ENCODE peak calls at places on chromosomes 4 and X, in six cellular contexts. C is breast epithelium, R is fibroblast of pulmonary artery, Z is fibroblast of mammary gland, H is GM13976, A is bronchial epithelial cell. K is an unnamed sample.
A peak's percentile ranks its signal among the peaks of the same experiment; 100 is the strongest.

GRCh38 chr4:24279911-24280375 is 304.4 kb downstream of the DHX15 start:
- DNase-seq in C (no peak), R (no peak), Z (no peak), H (no peak), A (no peak), K (no peak)

GRCh38 chr4:101140228-101140627 is 207.1 kb downstream of the PPP3CA start:
- DNase-seq in C (no peak), R (no peak), Z (no peak), H (no peak), A (no peak), K (no peak)

GRCh38 chrX:106611323-106611681 is 476 bp upstream of the RADX start:
- DNase-seq in C (no peak), R (no peak), Z (no peak), H (no peak), A (no peak), K (no peak)

GRCh38 chr4:52941450-52941849 is 79.3 kb downstream of the RASL11B start:
- DNase-seq in C (no peak), R (no peak), Z (no peak), H (no peak), A (no peak), K (no peak)

GRCh38 chr4:150578745-150579470 is 3.0 kb upstream of the MAB21L2 start:
- DNase-seq in C (no peak), R (peak; percentile 23), Z (no peak), H (no peak), A (no peak), K (no peak)

GRCh38 chrX:31323658-31324057 is 251.8 kb upstream of the FTHL17 start:
- DNase-seq in C (no peak), R (no peak), Z (no peak), H (peak; percentile 30), A (no peak), K (no peak)

GRCh38 chr4:7402526-7402925 is 32.2 kb downstream of the PSAPL1 start:
- DNase-seq in C (no peak), R (no peak), Z (no peak), H (no peak), A (peak; percentile 87), K (no peak)

GRCh38 chr4:81635747-81636146 is 164.0 kb upstream of the RASGEF1B start:
- DNase-seq in C (peak; percentile 51), R (no peak), Z (no peak), H (no peak), A (peak; percentile 60), K (no peak)

GRCh38 chrX:21735038-21735752 is 22.7 kb downstream of the SMPX start:
- DNase-seq in C (no peak), R (peak; percentile 28), Z (peak; percentile 66), H (no peak), A (no peak), K (no peak)

GRCh38 chrX:130247996-130248395 is 20.7 kb downstream of the ZNF280C start:
- DNase-seq in C (no peak), R (no peak), Z (no peak), H (no peak), A (no peak), K (no peak)

GRCh38 chr4:115871596-115871995 is 758.2 kb upstream of the NDST4 start:
- DNase-seq in C (no peak), R (no peak), Z (no peak), H (no peak), A (no peak), K (no peak)

GRCh38 chrX:73863268-73863667 is 300.3 kb downstream of the CHIC1 start:
- DNase-seq in C (no peak), R (no peak), Z (no peak), H (no peak), A (no peak), K (no peak)

GRCh38 chrX:110146521-110146920 is 143.6 kb downstream of the TMEM164 start:
- DNase-seq in C (no peak), R (peak; percentile 67), Z (peak; percentile 74), H (peak; percentile 40), A (peak; percentile 40), K (peak; percentile 47)

GRCh38 chrX:10038585-10038984 is 71.4 kb downstream of the CLDN34 start:
- DNase-seq in C (no peak), R (no peak), Z (no peak), H (no peak), A (no peak), K (no peak)

GRCh38 chr4:105149771-105150170 is 3.1 kb downstream of the TET2 start:
- DNase-seq in C (no peak), R (no peak), Z (no peak), H (no peak), A (peak; percentile 57), K (no peak)

GRCh38 chr4:143882892-143883291 is 22.5 kb downstream of the GYPE start:
- DNase-seq in C (no peak), R (no peak), Z (peak; percentile 1), H (no peak), A (no peak), K (no peak)

GRCh38 chr4:785332-786073 is 40.4 kb downstream of the CPLX1 start:
- DNase-seq in C (no peak), R (no peak), Z (no peak), H (no peak), A (no peak), K (no peak)

DNA sequence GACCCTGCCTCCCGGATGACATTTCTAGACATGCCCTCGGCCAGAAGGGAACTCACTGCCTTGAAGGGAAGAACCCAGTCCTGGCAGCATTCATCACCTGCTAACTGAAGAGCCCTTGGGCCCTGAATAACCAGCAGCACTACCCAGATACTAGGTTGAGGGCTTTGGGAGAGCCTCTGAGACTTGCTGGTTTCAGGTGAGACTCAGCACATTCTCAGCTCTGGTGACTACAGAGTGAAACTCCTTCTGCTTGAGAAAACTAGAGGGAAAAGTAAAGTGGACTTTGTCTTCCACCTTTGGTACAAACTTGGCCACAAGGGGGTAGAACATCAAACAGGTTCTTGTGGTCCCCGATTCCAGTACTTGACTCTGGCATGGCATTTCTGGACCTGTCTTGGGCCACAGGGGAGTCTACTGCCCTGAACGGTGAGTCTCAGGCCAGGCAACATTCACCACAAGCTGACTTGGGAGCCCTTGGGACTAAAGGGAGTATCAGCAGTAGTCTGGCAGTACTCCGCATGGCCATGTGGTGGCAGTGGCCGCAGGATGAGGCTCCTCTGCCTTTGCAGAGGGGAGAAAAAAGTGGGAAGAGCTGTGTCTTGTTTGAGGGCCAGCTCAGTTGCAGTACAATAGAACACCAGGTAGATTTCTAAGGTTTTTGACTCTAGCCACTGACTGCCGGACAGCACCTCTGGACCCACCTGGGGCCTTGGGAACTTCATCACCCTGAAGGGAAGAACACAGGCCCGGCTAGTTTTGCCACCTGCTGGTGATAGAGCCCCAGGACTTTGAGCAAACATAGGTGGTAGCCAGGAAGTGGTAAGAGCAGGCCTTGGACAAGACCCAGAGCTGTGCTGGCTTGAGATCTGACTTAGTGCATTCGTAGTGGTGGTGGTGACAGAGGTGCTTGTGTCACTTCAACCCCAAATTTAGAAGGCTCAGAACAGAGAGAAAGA is 414.8 kb downstream of the OPHN1 start:
- DNase-seq in C (no peak), R (peak; percentile 40), Z (peak; percentile 47), H (no peak), A (peak; percentile 13), K (peak; percentile 8)
- TF ChIP-seq CTCF in C (no peak), R (peak; percentile 57), Z (peak; percentile 63), H (no peak), A (peak; percentile 57), K (peak; percentile 49)

DNA sequence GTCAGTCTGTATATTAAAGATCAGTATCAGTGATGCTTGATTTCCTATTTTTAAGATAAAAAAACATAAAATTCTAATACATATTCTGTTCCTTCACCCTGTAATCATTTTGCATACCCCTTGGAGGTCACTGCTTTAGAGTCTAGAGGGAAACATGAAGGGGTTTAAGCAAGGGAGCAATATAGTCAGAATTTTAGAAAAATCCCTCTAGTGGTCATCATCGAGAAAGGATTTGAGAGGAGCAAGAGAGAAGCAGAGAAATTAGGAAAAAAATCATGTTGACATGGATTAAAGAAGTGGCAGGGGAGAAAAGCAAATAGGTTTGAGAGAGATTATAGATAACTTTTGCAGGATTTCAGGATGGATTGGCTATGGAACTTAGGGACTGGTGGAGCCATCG is 11.1 kb downstream of the APEX2 start:
- DNase-seq in C (no peak), R (peak; percentile 17), Z (peak; percentile 3), H (no peak), A (no peak), K (no peak)
- TF ChIP-seq CTCF in C (no peak), R (peak; percentile 42), Z (peak; percentile 33), H (no peak), A (peak; percentile 9), K (peak; percentile 52)

GRCh38 chrX:17860179-17860780 is 818 bp downstream of the RAI2 start:
- DNase-seq in C (no peak), R (no peak), Z (no peak), H (no peak), A (no peak), K (no peak)

GRCh38 chrX:17861496-17862011 is 456 bp upstream of the RAI2 start:
- DNase-seq in C (no peak), R (no peak), Z (no peak), H (no peak), A (no peak), K (no peak)

GRCh38 chrX:17859609-17860178 is 1.4 kb downstream of the RAI2 start:
- DNase-seq in C (peak; percentile 23), R (no peak), Z (no peak), H (no peak), A (no peak), K (no peak)

DNA sequence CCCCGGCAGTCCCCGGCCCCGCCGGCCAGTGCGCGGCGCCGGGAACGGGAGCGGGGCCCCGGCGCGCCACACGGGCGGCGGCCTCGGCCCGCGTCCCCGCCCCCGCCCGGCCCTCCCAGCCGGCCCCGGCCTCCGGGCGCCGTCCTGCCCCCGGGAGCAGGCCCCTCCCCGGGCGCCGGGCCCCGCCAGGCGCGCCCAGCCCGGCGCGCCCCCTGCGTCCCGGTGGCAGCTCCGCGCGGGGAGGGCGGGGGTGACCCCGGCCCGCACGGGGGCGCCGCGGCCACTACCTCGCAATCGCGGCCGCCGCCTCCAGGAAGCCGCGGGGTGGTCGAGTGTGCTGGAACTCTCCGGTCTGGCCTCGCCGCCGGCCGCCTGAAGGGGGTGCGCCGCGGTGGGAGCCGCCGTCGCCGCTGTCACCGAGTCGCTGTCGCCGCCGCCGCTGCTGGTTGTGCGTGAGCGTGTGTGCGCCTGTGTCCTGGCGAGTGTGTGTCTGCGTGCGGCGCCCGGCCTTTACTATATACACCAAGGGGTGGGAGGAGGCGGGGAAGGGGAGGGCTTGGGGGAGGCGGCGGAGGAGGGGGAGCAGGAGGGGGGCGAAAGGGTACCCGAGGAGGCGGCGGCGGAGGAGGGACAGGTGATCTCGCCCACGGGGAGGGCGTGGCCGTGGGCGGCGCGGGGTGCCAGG is at the start of gene RAI2:
- DNase-seq in C (no peak), R (no peak), Z (no peak), H (peak; percentile 17), A (no peak), K (peak; percentile 36)
- TF ChIP-seq CTCF in C (no peak), R (no peak), Z (no peak), H (no peak), A (no peak), K (peak; percentile 35)

GRCh38 chr4:63308702-63309101 is 1100.5 kb downstream of the TECRL start:
- DNase-seq in C (no peak), R (no peak), Z (no peak), H (no peak), A (peak; percentile 36), K (no peak)

GRCh38 chr4:63302078-63302477 is 1107.2 kb downstream of the TECRL start:
- DNase-seq in C (no peak), R (no peak), Z (no peak), H (no peak), A (no peak), K (no peak)

DNA sequence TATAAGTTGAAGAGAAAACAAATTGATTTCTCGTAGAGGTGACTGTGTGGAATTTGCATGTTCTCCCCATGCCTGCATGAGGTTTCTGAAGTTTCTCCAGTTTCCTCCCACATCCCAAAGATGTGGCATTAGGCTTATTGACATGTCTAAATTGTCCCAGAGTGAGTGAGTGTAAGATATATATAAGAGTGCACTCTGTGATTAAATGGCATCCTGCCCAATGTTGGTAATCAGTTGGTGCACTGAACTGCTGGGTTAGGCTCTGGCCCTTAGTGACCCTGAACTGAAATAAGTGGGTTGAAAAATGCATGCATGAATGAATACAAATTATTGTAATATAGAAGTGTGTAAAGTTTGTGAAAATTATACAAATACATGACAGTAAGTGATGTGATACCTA is 1106.5 kb downstream of the TECRL start:
- DNase-seq in C (no peak), R (no peak), Z (no peak), H (no peak), A (no peak), K (no peak)
- TF ChIP-seq CTCF in C (no peak), R (no peak), Z (no peak), H (no peak), A (no peak), K (no peak)

K was measured in neural crest cell.